ENCODE peak calls at places on chromosomes 4 and X, in four cellular contexts. Z is H1, Y is K562, H is HepG2. D is an unnamed sample.

GRCh38 chr4:1777822-1778641 is 15.1 kb upstream of the FGFR3 start:
- DNase-seq in Z (peak; percentile 78), Y (peak; percentile 81), H (peak; percentile 81), D (no peak)

GRCh38 chr4:76658231-76659102 is 223.4 kb downstream of the SHROOM3 start:
- DNase-seq in Z (no peak), Y (no peak), H (no peak), D (no peak)

GRCh38 chr4:3877236-3877635 is 111.1 kb downstream of the ADRA2C start:
- DNase-seq in Z (no peak), Y (no peak), H (no peak), D (no peak)

GRCh38 chrX:129693343-129693742 is 38.6 kb upstream of the APLN start:
- DNase-seq in Z (no peak), Y (no peak), H (peak; percentile 50), D (no peak)

GRCh38 chrX:154758696-154759095 is 4.0 kb upstream of the DKC1 start:
- DNase-seq in Z (no peak), Y (no peak), H (no peak), D (no peak)

GRCh38 chrX:154840856-154841255 is 6.4 kb upstream of the SMIM9 start:
- DNase-seq in Z (no peak), Y (peak; percentile 75), H (peak; percentile 16), D (no peak)

GRCh38 chrX:29257516-29257915 is 670.3 kb downstream of the IL1RAPL1 start:
- DNase-seq in Z (no peak), Y (no peak), H (no peak), D (no peak)

GRCh38 chr4:147425019-147425418 is 55.9 kb upstream of the EDNRA start:
- DNase-seq in Z (no peak), Y (no peak), H (no peak), D (no peak)

GRCh38 chr4:81746071-81746470 is 274.4 kb upstream of the RASGEF1B start:
- DNase-seq in Z (no peak), Y (no peak), H (no peak), D (no peak)

GRCh38 chr4:2940267-2941137 is 22.7 kb downstream of the NOP14 start:
- DNase-seq in Z (no peak), Y (no peak), H (no peak), D (no peak)

GRCh38 chr4:182554736-182555135 is 311.5 kb downstream of the TENM3 start:
- DNase-seq in Z (no peak), Y (no peak), H (no peak), D (no peak)

GRCh38 chrX:9339603-9340569 is 125.0 kb upstream of the TBL1X start:
- DNase-seq in Z (no peak), Y (no peak), H (no peak), D (no peak)

GRCh38 chr4:42915484-42915883 is 23.0 kb downstream of the GRXCR1 start:
- DNase-seq in Z (no peak), Y (no peak), H (no peak), D (no peak)

GRCh38 chrX:110086916-110087484 is 84.1 kb downstream of the TMEM164 start:
- DNase-seq in Z (no peak), Y (peak; percentile 58), H (peak; percentile 12), D (no peak)

GRCh38 chr4:29708473-29708872 is 1011.7 kb upstream of the PCDH7 start:
- DNase-seq in Z (no peak), Y (no peak), H (no peak), D (no peak)

GRCh38 chrX:114924846-114925245 is 92.6 kb downstream of the IL13RA2 start:
- DNase-seq in Z (no peak), Y (no peak), H (no peak), D (no peak)

GRCh38 chr4:185587444-185588161 is 52.3 kb upstream of the PDLIM3 start:
- DNase-seq in Z (peak; percentile 77), Y (no peak), H (no peak), D (peak; percentile 26)

GRCh38 chr4:113760094-113760851 is 1.3 kb downstream of the CAMK2D start:
- DNase-seq in Z (no peak), Y (no peak), H (no peak), D (no peak)

GRCh38 chr4:153152453-153153338 is 51.5 kb upstream of the TRIM2 start:
- DNase-seq in Z (peak; percentile 71), Y (peak; percentile 6), H (no peak), D (no peak)

GRCh38 chrX:352181-352580 is 33.6 kb upstream of the GTPBP6 start:
- DNase-seq in Z (peak; percentile 43), Y (no peak), H (no peak), D (no peak)

GRCh38 chr4:20618729-20619128 is 81.5 kb upstream of the PACRGL start:
- DNase-seq in Z (no peak), Y (no peak), H (no peak), D (no peak)

GRCh38 chr4:24229976-24230375 is 340.1 kb upstream of the PPARGC1A start:
- DNase-seq in Z (no peak), Y (no peak), H (no peak), D (no peak)

GRCh38 chr4:2935762-2936743 is 27.2 kb downstream of the NOP14 start:
- DNase-seq in Z (no peak), Y (peak; percentile 81), H (no peak), D (peak; percentile 57)

GRCh38 chr4:31682796-31683195 is 962.6 kb downstream of the PCDH7 start:
- DNase-seq in Z (no peak), Y (no peak), H (no peak), D (no peak)

GRCh38 chr4:34644716-34645115 is 1599.6 kb downstream of the ARAP2 start:
- DNase-seq in Z (no peak), Y (no peak), H (no peak), D (no peak)

GRCh38 chr4:2177443-2178093 is 64.4 kb downstream of the HAUS3 start:
- DNase-seq in Z (no peak), Y (no peak), H (peak; percentile 8), D (no peak)

GRCh38 chr4:121155893-121156292 is 8.2 kb downstream of the TNIP3 start:
- DNase-seq in Z (no peak), Y (peak; percentile 4), H (no peak), D (no peak)

GRCh38 chr4:121154103-121154515 is 10.0 kb downstream of the TNIP3 start:
- DNase-seq in Z (no peak), Y (no peak), H (no peak), D (peak; percentile 24)

DNA sequence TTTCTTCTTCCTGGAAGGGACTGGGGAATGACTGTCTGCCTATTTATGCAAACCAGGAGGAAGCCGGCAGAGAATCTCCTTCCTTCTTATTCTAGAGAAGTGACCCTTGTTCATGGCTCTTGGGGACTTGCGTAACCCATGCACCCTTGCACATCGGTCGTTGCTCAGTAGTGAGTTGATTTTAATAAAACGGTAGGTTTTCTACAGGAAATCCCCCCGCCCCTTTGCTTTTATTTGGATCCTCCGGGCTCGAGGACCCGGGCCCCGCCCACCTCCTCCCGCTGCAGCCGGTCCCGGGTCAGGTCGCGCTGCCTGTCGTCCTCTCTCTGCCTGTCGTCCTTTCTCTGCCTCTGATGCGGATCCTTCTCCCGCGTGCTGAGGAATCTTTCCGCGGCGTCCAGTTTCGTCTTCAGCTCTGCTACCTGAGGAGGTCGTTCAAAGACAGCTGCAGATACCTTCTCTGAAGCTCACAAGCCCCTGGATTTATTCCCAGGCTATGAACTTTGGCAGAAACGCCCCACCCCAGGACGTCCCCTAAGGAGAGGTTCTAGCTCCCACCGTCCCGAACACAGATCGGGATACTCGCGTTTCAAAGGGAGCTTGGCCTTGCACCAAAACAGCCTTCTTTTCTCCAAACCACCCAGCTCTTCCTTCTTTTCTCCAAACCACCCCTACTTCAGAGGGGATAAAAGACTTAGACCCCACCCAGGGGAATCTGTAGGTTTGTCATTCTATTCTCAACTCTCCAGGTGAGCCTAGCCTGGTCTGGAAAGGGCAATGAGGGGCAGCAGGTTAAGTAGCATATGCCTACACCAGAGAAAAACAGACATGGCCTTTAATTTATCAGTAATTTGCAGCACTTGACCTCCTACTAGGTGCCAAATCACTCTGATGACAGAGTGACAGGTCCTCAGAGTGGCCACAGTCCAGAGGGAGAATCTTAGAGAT is 7.0 kb downstream of the TNIP3 start:
- DNase-seq in Z (peak; percentile 81), Y (peak; percentile 0), H (no peak), D (no peak)
- TF ChIP-seq RFX5 in Z (no peak), Y (no peak), H (no peak), D (no peak)

DNA sequence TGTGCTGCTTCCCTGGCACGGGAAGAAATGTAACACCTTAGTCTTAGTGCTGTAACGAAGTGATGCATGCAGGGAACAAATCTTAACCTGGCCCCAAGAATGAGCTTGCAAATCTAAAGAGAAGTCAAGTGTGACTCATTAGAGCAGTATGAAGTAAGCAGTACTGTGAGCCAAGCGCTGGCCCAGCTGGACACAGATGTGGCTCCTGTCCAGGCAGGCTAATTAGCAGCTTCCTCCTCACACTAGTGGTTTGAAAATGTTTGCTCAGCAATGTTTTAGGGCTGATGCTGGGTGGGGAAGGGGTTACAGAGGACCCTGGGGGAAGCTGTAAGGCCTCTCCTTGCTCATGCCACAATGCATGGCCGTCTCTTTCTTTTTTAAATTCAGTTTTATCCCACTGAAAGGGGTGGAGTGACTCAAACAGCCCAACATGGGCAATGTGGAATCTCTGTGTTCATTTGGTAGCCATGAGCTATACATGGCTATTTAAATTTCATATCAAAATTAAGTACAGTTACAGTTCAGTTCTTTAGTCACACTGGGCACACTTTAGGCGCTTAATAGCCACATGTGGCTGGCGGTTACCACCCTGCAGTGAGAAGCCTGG is 48.9 kb downstream of the MAP7D2 start:
- DNase-seq in Z (no peak), Y (peak; percentile 8), H (no peak), D (no peak)
- TF ChIP-seq BRCA1 in Z (no peak), Y (no peak), H (no peak), D (no peak)

GRCh38 chr4:46953564-46953963 is 39.8 kb downstream of the GABRA4 start:
- DNase-seq in Z (no peak), Y (no peak), H (no peak), D (no peak)

GRCh38 chr4:46955601-46956000 is 37.8 kb downstream of the GABRA4 start:
- DNase-seq in Z (no peak), Y (no peak), H (no peak), D (no peak)

GRCh38 chr4:46946914-46947313 is 37.9 kb upstream of the COX7B2 start:
- DNase-seq in Z (no peak), Y (no peak), H (no peak), D (no peak)

GRCh38 chr4:46949822-46950221 is 40.8 kb upstream of the COX7B2 start:
- DNase-seq in Z (no peak), Y (no peak), H (no peak), D (no peak)

DNA sequence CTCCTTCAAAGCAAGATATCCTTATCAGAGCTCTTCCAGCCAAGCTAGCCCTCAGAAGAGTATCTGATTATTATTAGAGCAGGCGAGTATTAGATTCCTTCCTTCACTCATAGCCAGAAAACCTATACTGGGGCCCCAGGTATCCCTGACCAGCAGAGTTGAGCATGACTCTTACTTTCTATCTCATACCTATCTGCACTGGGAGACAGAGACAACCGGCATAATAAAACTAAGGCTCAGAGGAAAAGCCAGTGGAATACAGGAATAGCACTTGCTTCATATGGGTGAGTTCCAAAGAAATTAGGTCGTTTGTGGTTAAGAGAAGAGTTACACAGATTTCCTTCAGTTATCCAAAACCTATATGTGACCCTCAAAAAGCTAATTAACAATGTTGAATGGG is 41.8 kb upstream of the COX7B2 start:
- DNase-seq in Z (no peak), Y (no peak), H (no peak), D (no peak)
- TF ChIP-seq RFX5 in Z (no peak), Y (no peak), H (no peak), D (no peak)

DNA sequence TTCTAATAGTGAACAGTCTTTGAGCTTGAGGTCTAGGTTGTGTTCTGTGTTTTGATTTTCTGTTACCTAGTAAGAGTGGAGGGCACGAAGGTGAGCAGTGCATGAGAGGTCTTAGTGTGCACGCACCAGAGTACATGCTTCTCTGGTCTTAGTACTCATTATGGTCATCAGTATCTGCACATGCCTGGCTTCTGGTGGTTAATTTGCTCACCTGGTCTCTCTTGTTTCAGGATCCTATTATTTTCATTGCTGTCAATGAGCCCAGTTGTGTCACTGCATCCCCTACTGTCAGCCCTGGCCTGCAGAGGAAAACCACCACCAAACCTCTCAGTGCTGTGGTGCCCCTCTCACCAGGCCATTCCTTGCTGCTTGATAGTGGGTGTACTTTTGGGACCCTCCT is 54.8 kb downstream of the NSUN7 start:
- DNase-seq in Z (no peak), Y (no peak), H (no peak), D (no peak)
- TF ChIP-seq BRCA1 in Z (no peak), Y (no peak), H (no peak), D (no peak)

D was measured in GM12878.